ENCODE peak calls at places on chromosomes 16 and 17, in six cellular contexts. One of them, this sample, is unnamed.

GRCh38 chr16:11994187-11995119 is 17.9 kb downstream of the SNX29 start:
- DNase-seq in progenitor cell of endocrine pancreas: no peak
- DNase-seq in cardiac fibroblast: no peak
- DNase-seq in foreskin fibroblast: peak; percentile 23
- DNase-seq in HCT116: no peak
- DNase-seq in colonic mucosa: peak; percentile 22
- DNase-seq in this sample: peak; percentile 31

GRCh38 chr17:50186661-50187402 is 14.6 kb downstream of the COL1A1 start:
- DNase-seq in colonic mucosa: no peak
- DNase-seq in foreskin fibroblast: peak; percentile 59
- DNase-seq in cardiac fibroblast: peak; percentile 72
- DNase-seq in HCT116: no peak
- DNase-seq in progenitor cell of endocrine pancreas: no peak
- DNase-seq in this sample: peak; percentile 79

GRCh38 chr17:6556121-6557039 is at the start of gene PITPNM3:
- DNase-seq in progenitor cell of endocrine pancreas: peak; percentile 28
- DNase-seq in colonic mucosa: peak; percentile 42
- DNase-seq in cardiac fibroblast: no peak
- DNase-seq in foreskin fibroblast: no peak
- DNase-seq in HCT116: no peak
- DNase-seq in this sample: no peak

GRCh38 chr17:69637399-69638165 is 223.1 kb downstream of the MAP2K6 start:
- DNase-seq in HCT116: no peak
- DNase-seq in cardiac fibroblast: peak; percentile 19
- DNase-seq in foreskin fibroblast: peak; percentile 76
- DNase-seq in progenitor cell of endocrine pancreas: no peak
- DNase-seq in colonic mucosa: no peak
- DNase-seq in this sample: peak; percentile 76

GRCh38 chr17:61678339-61678738 is 87.3 kb upstream of the NACA2 start:
- DNase-seq in progenitor cell of endocrine pancreas: no peak
- DNase-seq in foreskin fibroblast: no peak
- DNase-seq in HCT116: no peak
- DNase-seq in colonic mucosa: no peak
- DNase-seq in cardiac fibroblast: no peak
- DNase-seq in this sample: no peak

GRCh38 chr17:81171941-81172340 is 5.9 kb upstream of the AATK start:
- DNase-seq in colonic mucosa: no peak
- DNase-seq in progenitor cell of endocrine pancreas: no peak
- DNase-seq in cardiac fibroblast: peak; percentile 29
- DNase-seq in HCT116: no peak
- DNase-seq in foreskin fibroblast: peak; percentile 9
- DNase-seq in this sample: no peak

GRCh38 chr16:57043248-57043647 is 49.1 kb upstream of the CPNE2 start:
- DNase-seq in progenitor cell of endocrine pancreas: no peak
- DNase-seq in HCT116: no peak
- DNase-seq in foreskin fibroblast: no peak
- DNase-seq in colonic mucosa: no peak
- DNase-seq in cardiac fibroblast: no peak
- DNase-seq in this sample: no peak

GRCh38 chr17:47232465-47232864 is 21.2 kb upstream of the ITGB3 start:
- DNase-seq in cardiac fibroblast: no peak
- DNase-seq in foreskin fibroblast: no peak
- DNase-seq in progenitor cell of endocrine pancreas: no peak
- DNase-seq in HCT116: no peak
- DNase-seq in colonic mucosa: no peak
- DNase-seq in this sample: no peak

GRCh38 chr17:49896222-49896621 is 48.4 kb upstream of the TAC4 start:
- DNase-seq in cardiac fibroblast: no peak
- DNase-seq in foreskin fibroblast: no peak
- DNase-seq in HCT116: no peak
- DNase-seq in progenitor cell of endocrine pancreas: no peak
- DNase-seq in colonic mucosa: no peak
- DNase-seq in this sample: no peak

GRCh38 chr17:3815122-3815521 is 14.1 kb upstream of the ITGAE start:
- DNase-seq in colonic mucosa: no peak
- DNase-seq in foreskin fibroblast: no peak
- DNase-seq in progenitor cell of endocrine pancreas: no peak
- DNase-seq in cardiac fibroblast: no peak
- DNase-seq in HCT116: no peak
- DNase-seq in this sample: no peak

GRCh38 chr16:20676268-20676828 is 21.1 kb downstream of the ACSM1 start:
- DNase-seq in colonic mucosa: peak; percentile 49
- DNase-seq in cardiac fibroblast: peak; percentile 24
- DNase-seq in HCT116: no peak
- DNase-seq in progenitor cell of endocrine pancreas: no peak
- DNase-seq in foreskin fibroblast: no peak
- DNase-seq in this sample: no peak

GRCh38 chr17:58002154-58002553 is 4.9 kb downstream of the SRSF1 start:
- DNase-seq in HCT116: no peak
- DNase-seq in progenitor cell of endocrine pancreas: no peak
- DNase-seq in foreskin fibroblast: no peak
- DNase-seq in colonic mucosa: no peak
- DNase-seq in cardiac fibroblast: no peak
- DNase-seq in this sample: no peak

GRCh38 chr17:30238003-30238344 is 2.5 kb upstream of the SLC6A4 start:
- DNase-seq in foreskin fibroblast: no peak
- DNase-seq in progenitor cell of endocrine pancreas: no peak
- DNase-seq in cardiac fibroblast: no peak
- DNase-seq in colonic mucosa: no peak
- DNase-seq in HCT116: no peak
- DNase-seq in this sample: no peak
- TF ChIP-seq CTCF in foreskin fibroblast: no peak
- TF ChIP-seq CTCF in progenitor cell of endocrine pancreas: no peak
- TF ChIP-seq CTCF in cardiac fibroblast: no peak
- TF ChIP-seq CTCF in colonic mucosa: no peak
- TF ChIP-seq CTCF in HCT116: no peak
- TF ChIP-seq CTCF in this sample: no peak

GRCh38 chr16:89119161-89119621 is 25.5 kb downstream of the ACSF3 start:
- DNase-seq in colonic mucosa: no peak
- DNase-seq in HCT116: no peak
- DNase-seq in progenitor cell of endocrine pancreas: no peak
- DNase-seq in foreskin fibroblast: no peak
- DNase-seq in cardiac fibroblast: no peak
- DNase-seq in this sample: no peak
- TF ChIP-seq CTCF in colonic mucosa: no peak
- TF ChIP-seq CTCF in HCT116: no peak
- TF ChIP-seq CTCF in progenitor cell of endocrine pancreas: no peak
- TF ChIP-seq CTCF in foreskin fibroblast: no peak
- TF ChIP-seq CTCF in cardiac fibroblast: no peak
- TF ChIP-seq CTCF in this sample: no peak

GRCh38 chr17:38747385-38748328 is 479 bp downstream of the PCGF2 start:
- DNase-seq in cardiac fibroblast: peak; percentile 41
- DNase-seq in HCT116: no peak
- DNase-seq in foreskin fibroblast: no peak
- DNase-seq in progenitor cell of endocrine pancreas: peak; percentile 32
- DNase-seq in colonic mucosa: peak; percentile 71
- DNase-seq in this sample: no peak
- TF ChIP-seq CTCF in cardiac fibroblast: no peak
- TF ChIP-seq CTCF in HCT116: no peak
- TF ChIP-seq CTCF in foreskin fibroblast: no peak
- TF ChIP-seq CTCF in progenitor cell of endocrine pancreas: peak; percentile 35
- TF ChIP-seq CTCF in colonic mucosa: no peak
- TF ChIP-seq CTCF in this sample: peak; percentile 62

GRCh38 chr16:1426734-1427451 is 4.0 kb upstream of the PERCC1 start:
- DNase-seq in HCT116: no peak
- DNase-seq in foreskin fibroblast: no peak
- DNase-seq in progenitor cell of endocrine pancreas: no peak
- DNase-seq in colonic mucosa: no peak
- DNase-seq in cardiac fibroblast: no peak
- DNase-seq in this sample: no peak

GRCh38 chr16:1429631-1430030 is 1.2 kb upstream of the PERCC1 start:
- DNase-seq in colonic mucosa: no peak
- DNase-seq in HCT116: no peak
- DNase-seq in cardiac fibroblast: no peak
- DNase-seq in foreskin fibroblast: no peak
- DNase-seq in progenitor cell of endocrine pancreas: no peak
- DNase-seq in this sample: no peak

GRCh38 chr16:1427473-1428461 is 3.1 kb upstream of the PERCC1 start:
- DNase-seq in colonic mucosa: no peak
- DNase-seq in cardiac fibroblast: no peak
- DNase-seq in progenitor cell of endocrine pancreas: no peak
- DNase-seq in foreskin fibroblast: no peak
- DNase-seq in HCT116: no peak
- DNase-seq in this sample: no peak

GRCh38 chr16:1429026-1429425 is 1.9 kb upstream of the PERCC1 start:
- DNase-seq in progenitor cell of endocrine pancreas: no peak
- DNase-seq in colonic mucosa: no peak
- DNase-seq in HCT116: no peak
- DNase-seq in cardiac fibroblast: no peak
- DNase-seq in foreskin fibroblast: no peak
- DNase-seq in this sample: no peak

DNA sequence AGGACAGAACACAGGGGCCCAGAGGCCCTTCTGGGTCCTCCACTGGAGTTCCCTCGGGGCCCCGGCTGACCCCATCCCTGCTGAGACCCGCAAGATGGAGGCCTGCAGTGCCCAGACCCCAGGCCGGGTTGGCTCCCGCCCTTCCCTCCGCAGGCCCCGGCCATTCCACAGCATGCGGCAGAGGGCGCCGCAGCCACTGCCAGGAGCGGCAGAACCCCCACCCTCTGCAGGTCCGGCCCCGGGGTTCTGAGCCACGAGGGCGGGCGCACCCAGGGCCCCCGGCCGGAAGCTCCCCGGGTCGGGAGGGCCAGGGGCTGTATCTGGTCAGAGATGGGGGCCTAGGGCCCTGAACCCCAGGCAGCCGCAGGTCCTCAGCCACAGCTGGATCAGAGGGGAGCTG is 2.4 kb upstream of the PERCC1 start:
- DNase-seq in foreskin fibroblast: no peak
- DNase-seq in cardiac fibroblast: peak; percentile 26
- DNase-seq in colonic mucosa: no peak
- DNase-seq in progenitor cell of endocrine pancreas: no peak
- DNase-seq in HCT116: no peak
- DNase-seq in this sample: no peak
- TF ChIP-seq CTCF in foreskin fibroblast: peak; percentile 31
- TF ChIP-seq CTCF in cardiac fibroblast: peak; percentile 35
- TF ChIP-seq CTCF in colonic mucosa: no peak
- TF ChIP-seq CTCF in progenitor cell of endocrine pancreas: no peak
- TF ChIP-seq CTCF in HCT116: peak; percentile 57
- TF ChIP-seq CTCF in this sample: peak; percentile 39

GRCh38 chr17:28249706-28250105 is 69.3 kb upstream of the TMEM97 start:
- DNase-seq in cardiac fibroblast: no peak
- DNase-seq in foreskin fibroblast: no peak
- DNase-seq in HCT116: no peak
- DNase-seq in progenitor cell of endocrine pancreas: no peak
- DNase-seq in colonic mucosa: no peak
- DNase-seq in this sample: no peak

GRCh38 chr17:28252436-28252835 is 66.6 kb upstream of the TMEM97 start:
- DNase-seq in HCT116: no peak
- DNase-seq in colonic mucosa: no peak
- DNase-seq in cardiac fibroblast: no peak
- DNase-seq in foreskin fibroblast: peak; percentile 57
- DNase-seq in progenitor cell of endocrine pancreas: no peak
- DNase-seq in this sample: peak; percentile 75

GRCh38 chr17:28244446-28244845 is 74.6 kb upstream of the TMEM97 start:
- DNase-seq in foreskin fibroblast: no peak
- DNase-seq in HCT116: no peak
- DNase-seq in colonic mucosa: no peak
- DNase-seq in cardiac fibroblast: no peak
- DNase-seq in progenitor cell of endocrine pancreas: no peak
- DNase-seq in this sample: no peak

GRCh38 chr17:28242791-28243190 is 76.2 kb upstream of the TMEM97 start:
- DNase-seq in cardiac fibroblast: no peak
- DNase-seq in colonic mucosa: no peak
- DNase-seq in HCT116: no peak
- DNase-seq in progenitor cell of endocrine pancreas: no peak
- DNase-seq in foreskin fibroblast: no peak
- DNase-seq in this sample: no peak

DNA sequence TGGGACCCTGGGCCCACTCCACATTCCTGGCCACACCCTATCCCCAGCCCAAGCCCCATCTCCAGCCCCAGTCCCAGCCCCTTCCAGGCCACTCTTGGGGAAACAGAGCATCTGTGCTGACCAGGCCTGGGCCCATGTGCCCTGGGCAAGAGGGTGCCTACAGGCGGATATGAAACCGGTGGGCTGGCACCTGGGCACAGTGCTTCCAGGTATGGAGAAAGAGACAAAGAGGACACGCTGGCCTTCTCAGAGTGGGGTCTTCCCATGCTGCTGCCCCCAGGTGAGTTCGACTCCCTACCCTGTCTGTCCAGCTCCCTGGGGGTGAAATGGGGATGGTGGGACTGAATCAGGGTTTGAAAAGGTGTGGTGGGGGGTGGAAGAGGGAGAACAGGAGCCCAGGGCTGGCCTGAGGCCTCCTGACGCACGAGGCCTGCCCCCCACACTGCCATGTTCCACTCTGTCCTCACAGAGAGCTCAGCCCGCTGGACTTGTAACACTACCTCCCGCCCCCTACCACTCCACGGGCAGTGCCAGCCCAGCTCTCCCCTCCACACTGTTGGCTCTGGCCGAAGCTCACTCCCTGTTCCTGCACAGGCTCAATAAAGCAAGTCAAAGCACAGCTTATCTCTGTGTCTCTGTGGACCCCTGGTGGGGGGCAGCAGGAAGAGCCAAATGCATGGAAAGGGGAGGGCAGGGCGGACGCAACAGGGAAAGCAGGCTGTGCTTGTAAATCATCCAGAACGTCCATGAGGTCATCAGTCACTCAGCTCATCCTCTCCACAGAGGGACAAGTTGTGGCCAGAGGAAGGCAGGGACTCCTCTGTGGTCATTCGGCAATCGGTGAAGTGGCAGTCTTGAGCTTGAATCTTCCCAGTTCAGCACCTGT is 71.1 kb upstream of the TMEM97 start:
- DNase-seq in HCT116: no peak
- DNase-seq in foreskin fibroblast: no peak
- DNase-seq in progenitor cell of endocrine pancreas: no peak
- DNase-seq in cardiac fibroblast: no peak
- DNase-seq in colonic mucosa: no peak
- DNase-seq in this sample: no peak
- TF ChIP-seq CTCF in HCT116: no peak
- TF ChIP-seq CTCF in foreskin fibroblast: no peak
- TF ChIP-seq CTCF in progenitor cell of endocrine pancreas: no peak
- TF ChIP-seq CTCF in cardiac fibroblast: no peak
- TF ChIP-seq CTCF in colonic mucosa: no peak
- TF ChIP-seq CTCF in this sample: no peak

DNA sequence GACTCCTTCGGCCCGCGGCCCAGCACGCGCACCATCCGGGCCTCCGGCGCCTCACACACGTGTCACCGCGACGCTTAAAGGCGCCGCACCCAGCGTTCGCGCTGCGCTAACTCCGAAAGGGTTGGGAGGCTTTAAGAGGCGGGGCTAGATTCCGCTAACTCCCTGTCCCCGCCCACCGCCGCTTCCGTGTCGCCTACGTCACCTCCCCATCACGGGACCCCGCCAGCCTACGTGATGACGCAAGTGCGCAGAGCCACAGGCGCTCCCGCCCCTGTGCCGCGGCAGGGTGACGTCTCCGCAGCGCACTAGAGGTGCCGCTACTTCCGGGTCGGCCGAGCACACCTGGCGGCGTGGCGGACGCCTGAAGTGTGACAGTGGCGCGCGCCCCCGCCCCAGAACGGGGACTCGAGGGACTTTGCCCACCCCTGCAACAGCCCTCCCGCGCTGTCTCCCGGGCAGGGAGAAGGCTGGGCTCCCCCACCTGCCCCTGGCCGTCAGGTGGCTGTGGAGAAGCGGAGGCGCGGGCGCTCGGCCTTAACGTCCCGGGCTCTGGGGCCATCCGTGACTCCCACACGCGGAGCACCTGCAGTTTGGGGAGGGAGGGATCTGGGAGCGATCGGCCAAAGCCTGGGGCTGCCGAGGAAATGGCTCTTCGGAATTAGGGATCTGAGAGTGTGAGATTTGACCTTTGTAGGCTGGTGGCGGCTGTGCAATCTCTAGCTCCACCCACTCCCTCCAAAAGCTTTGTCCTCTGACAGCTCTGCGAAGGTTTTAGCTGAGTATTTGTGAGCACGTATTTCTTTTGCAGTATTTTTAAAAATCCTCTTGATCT is at the start of gene USP36:
- DNase-seq in cardiac fibroblast: peak; percentile 100
- DNase-seq in colonic mucosa: peak; percentile 100
- DNase-seq in HCT116: peak; percentile 100
- DNase-seq in foreskin fibroblast: peak; percentile 99
- DNase-seq in progenitor cell of endocrine pancreas: peak; percentile 99
- DNase-seq in this sample: peak; percentile 97
- TF ChIP-seq CTCF in cardiac fibroblast: no peak
- TF ChIP-seq CTCF in colonic mucosa: no peak
- TF ChIP-seq CTCF in HCT116: no peak
- TF ChIP-seq CTCF in foreskin fibroblast: no peak
- TF ChIP-seq CTCF in progenitor cell of endocrine pancreas: peak; percentile 29
- TF ChIP-seq CTCF in this sample: peak; percentile 17

This sample was measured in HFFc6.